ENCODE peak calls at places on chromosomes 2 and 18, in four cellular contexts. E is stimulated activated naive CD8-positive, alpha-beta T cell treated with anti-CD3 and anti-CD28 coated beads, Interleukin-15, amount 100 ng/mL, for 72 hours; P is A549; K is left lobe of liver. M is an unnamed sample.

GRCh38 chr2:215745316-215745715 is 268.0 kb downstream of the MREG start:
- DNase-seq in E (no peak), P (no peak), K (no peak), M (no peak)

GRCh38 chr2:207394203-207394741 is 135.5 kb upstream of the CREB1 start:
- DNase-seq in E (no peak), P (peak; percentile 47), K (no peak), M (no peak)

GRCh38 chr2:66596229-66596628 is 161.3 kb downstream of the MEIS1 start:
- DNase-seq in E (no peak), P (no peak), K (no peak), M (no peak)

GRCh38 chr2:152395132-152396024 is 60.4 kb downstream of the FMNL2 start:
- DNase-seq in E (no peak), P (no peak), K (no peak), M (no peak)

GRCh38 chr2:237475704-237476107 is 11.3 kb upstream of the MLPH start:
- DNase-seq in E (peak; percentile 31), P (peak; percentile 76), K (no peak), M (peak; percentile 71)

GRCh38 chr2:236179653-236180500 is 11.7 kb upstream of the GBX2 start:
- DNase-seq in E (no peak), P (peak; percentile 23), K (no peak), M (no peak)

GRCh38 chr2:221924551-221924950 is 352.4 kb upstream of the EPHA4 start:
- DNase-seq in E (no peak), P (no peak), K (no peak), M (no peak)

GRCh38 chr18:40529478-40529877 is 1425.6 kb upstream of the PIK3C3 start:
- DNase-seq in E (no peak), P (no peak), K (no peak), M (peak; percentile 0)

GRCh38 chr2:46236006-46236875 is 61.0 kb upstream of the EPAS1 start:
- DNase-seq in E (no peak), P (no peak), K (no peak), M (no peak)

GRCh38 chr2:65377556-65378307 is 54.7 kb downstream of the SPRED2 start:
- DNase-seq in E (no peak), P (peak; percentile 56), K (no peak), M (peak; percentile 54)

GRCh38 chr2:203532957-203533695 is 2.0 kb downstream of the RAPH1 start:
- DNase-seq in E (no peak), P (peak; percentile 10), K (peak; percentile 62), M (no peak)

GRCh38 chr2:169107645-169108044 is 38.3 kb downstream of the DHRS9 start:
- DNase-seq in E (peak; percentile 27), P (no peak), K (no peak), M (no peak)

GRCh38 chr2:45983213-45983612 is 314.0 kb upstream of the EPAS1 start:
- DNase-seq in E (no peak), P (no peak), K (no peak), M (no peak)

GRCh38 chr2:121707344-121707919 is 29.2 kb downstream of the NIFK start:
- DNase-seq in E (no peak), P (peak; percentile 71), K (no peak), M (no peak)

GRCh38 chr2:18910843-18911242 is 321.5 kb upstream of the NT5C1B start:
- DNase-seq in E (no peak), P (peak; percentile 22), K (no peak), M (peak; percentile 9)

GRCh38 chr2:176189666-176190641 is 1.5 kb downstream of the HOXD1 start:
- DNase-seq in E (no peak), P (no peak), K (no peak), M (no peak)

GRCh38 chr2:60961457-60961856 is 56.1 kb upstream of the PEX13 start:
- DNase-seq in E (no peak), P (peak; percentile 63), K (no peak), M (no peak)

GRCh38 chr18:37963837-37964236 is 398.2 kb upstream of the CELF4 start:
- DNase-seq in E (no peak), P (no peak), K (no peak), M (no peak)